ENCODE peak calls at places on chromosomes 5 and 9, in four cellular contexts. O is hepatocyte, V is brain microvascular endothelial cell, P is fibroblast of lung. Y is an unnamed sample.

GRCh38 chr9:129724456-129725190 is 28.2 kb downstream of the PTGES start:
- DNase-seq in O (no peak), P (no peak), V (no peak), Y (no peak)

GRCh38 chr5:124880903-124881302 is 134.5 kb upstream of the ZNF608 start:
- DNase-seq in O (no peak), P (no peak), V (no peak), Y (no peak)

GRCh38 chr9:133738039-133738805 is at the start of gene SARDH:
- DNase-seq in P (peak; percentile 48), O (peak; percentile 75), V (peak; percentile 31), Y (peak; percentile 29)

GRCh38 chr5:2916076-2916682 is 164.7 kb upstream of the IRX2 start:
- DNase-seq in P (no peak), O (no peak), V (no peak), Y (no peak)

GRCh38 chr5:59099270-59099994 is 516.6 kb downstream of the RAB3C start:
- DNase-seq in V (peak; percentile 91), P (peak; percentile 84), O (peak; percentile 43), Y (peak; percentile 49)

GRCh38 chr5:61768692-61769281 is 436.7 kb downstream of the ZSWIM6 start:
- DNase-seq in V (peak; percentile 2), O (peak; percentile 69), P (no peak), Y (peak; percentile 63)

GRCh38 chr5:110105692-110106091 is 416.0 kb downstream of the MAN2A1 start:
- DNase-seq in V (no peak), O (peak; percentile 20), P (peak; percentile 68), Y (no peak)

GRCh38 chr5:158200624-158201023 is 341.7 kb upstream of the CLINT1 start:
- DNase-seq in P (no peak), O (no peak), V (no peak), Y (no peak)

GRCh38 chr5:109550077-109550476 is 139.7 kb upstream of the MAN2A1 start:
- DNase-seq in V (no peak), P (no peak), O (no peak), Y (no peak)

GRCh38 chr5:140561753-140562523 is 2.5 kb downstream of the APBB3 start:
- DNase-seq in O (no peak), V (no peak), P (no peak), Y (no peak)

GRCh38 chr5:109016300-109016699 is 268.6 kb downstream of the FER start:
- DNase-seq in O (no peak), P (peak; percentile 42), V (no peak), Y (peak; percentile 37)

GRCh38 chr5:125286266-125286665 is 539.8 kb upstream of the ZNF608 start:
- DNase-seq in V (no peak), O (no peak), P (no peak), Y (no peak)

GRCh38 chr5:67815455-67816391 is 399.8 kb upstream of the PIK3R1 start:
- DNase-seq in O (peak; percentile 10), P (peak; percentile 63), V (no peak), Y (no peak)

GRCh38 chr5:134053840-134054338 is 49.1 kb upstream of the VDAC1 start:
- DNase-seq in V (no peak), O (no peak), P (no peak), Y (no peak)

GRCh38 chr5:150945501-150945900 is 40.7 kb upstream of the ZNF300 start:
- DNase-seq in O (no peak), V (no peak), P (peak; percentile 21), Y (no peak)

GRCh38 chr9:34127035-34127948 is 794 bp upstream of the DCAF12 start:
- DNase-seq in P (no peak), V (no peak), O (no peak), Y (peak; percentile 12)

GRCh38 chr9:96646081-96646991 is 8.8 kb downstream of the PRXL2C start:
- DNase-seq in O (no peak), V (peak; percentile 14), P (peak; percentile 89), Y (no peak)

GRCh38 chr9:23824241-23825142 is 1.5 kb downstream of the ELAVL2 start:
- DNase-seq in P (no peak), O (peak; percentile 67), V (no peak), Y (no peak)

GRCh38 chr5:146548781-146549449 is 32.9 kb upstream of the GPR151 start:
- DNase-seq in P (no peak), V (no peak), O (no peak), Y (no peak)

GRCh38 chr5:124087752-124088151 is 575.8 kb downstream of the CSNK1G3 start:
- DNase-seq in V (no peak), O (no peak), P (no peak), Y (no peak)

GRCh38 chr9:135504262-135505229 is 4.1 kb downstream of the MRPS2 start:
- DNase-seq in V (peak; percentile 57), O (peak; percentile 79), P (peak; percentile 60), Y (peak; percentile 66)

GRCh38 chr9:124415852-124416484 is 726 bp upstream of the PSMB7 start:
- DNase-seq in O (no peak), P (no peak), V (no peak), Y (no peak)
- H3K4me3 ChIP-seq in O (no peak overlapping the region), P (peak overlapping the region; percentile 95), V (peak overlapping the region; percentile 100), Y (peak overlapping the region; percentile 96)

DNA sequence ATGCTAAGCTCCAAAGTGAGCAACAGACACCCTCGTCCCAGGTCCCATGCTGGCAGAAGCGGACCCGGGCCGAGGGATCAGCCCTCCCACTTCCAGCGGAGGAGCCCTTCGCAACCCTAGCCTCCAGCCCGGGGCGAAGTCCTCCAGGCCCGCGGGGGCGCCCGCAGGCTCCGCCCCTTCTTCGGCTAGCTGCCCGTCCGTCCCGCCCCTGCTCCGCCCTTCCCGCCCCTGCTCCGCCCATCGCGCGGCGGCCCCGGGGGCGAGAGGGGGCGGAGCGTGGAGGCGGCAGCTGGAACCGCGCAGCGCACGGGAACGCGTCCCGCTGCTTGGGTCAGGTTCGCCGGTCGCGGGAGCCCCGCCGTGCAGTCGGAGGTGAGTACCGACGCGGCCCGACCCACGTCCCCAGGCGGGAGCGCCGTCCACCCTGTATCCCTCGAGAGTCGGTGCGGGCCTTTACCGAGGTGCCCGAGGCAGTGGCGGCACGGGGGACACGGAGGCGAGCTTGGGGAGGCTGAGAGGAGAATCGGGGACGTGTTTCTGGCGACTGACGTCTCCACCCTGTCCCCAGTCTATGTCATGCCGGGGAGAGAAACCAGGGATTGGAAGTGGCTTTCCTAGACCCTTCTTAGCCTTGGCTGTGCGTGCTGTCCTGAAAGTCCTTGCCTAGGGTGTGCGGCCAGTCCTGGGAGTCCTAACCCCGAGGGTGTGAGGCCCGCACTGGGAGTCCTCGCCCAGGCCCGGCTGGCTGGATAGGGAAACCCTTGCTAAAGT is at the start of gene ACO1:
- DNase-seq in V (peak; percentile 62), O (peak; percentile 96), P (peak; percentile 83), Y (peak; percentile 84)
- TF ChIP-seq CTCF in V (no peak), O (no peak), P (no peak), Y (no peak)

DNA sequence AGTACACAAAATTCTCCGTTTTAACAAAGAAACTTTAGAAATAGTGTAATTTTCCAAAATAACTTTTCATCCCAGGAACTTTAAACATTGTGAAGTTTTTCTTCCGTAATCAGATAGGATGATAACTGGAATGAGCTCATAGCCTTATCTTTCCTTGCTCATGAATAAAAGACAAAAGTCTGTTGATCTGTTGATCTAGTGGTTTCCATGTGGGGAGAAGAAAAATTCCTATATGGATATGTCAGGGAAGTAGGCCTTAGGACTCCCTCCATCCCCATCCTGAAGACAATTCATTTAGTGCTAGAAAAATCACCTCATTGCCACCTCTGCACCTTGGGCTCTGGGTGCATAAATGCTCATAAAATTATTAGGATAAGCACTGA is 266.6 kb downstream of the SMARCA2 start:
- DNase-seq in V (peak; percentile 53), O (no peak), P (no peak), Y (no peak)
- H3K4me3 ChIP-seq in V (no peak overlapping the region), O (no peak overlapping the region), P (no peak overlapping the region), Y (no peak overlapping the region)

GRCh38 chr9:89428901-89429890 is 68.7 kb downstream of the SEMA4D start:
- DNase-seq in V (no peak), P (no peak), O (no peak), Y (peak; percentile 86)
- TF ChIP-seq CTCF in V (peak; percentile 52), P (no peak), O (peak; percentile 23), Y (peak; percentile 76)

DNA sequence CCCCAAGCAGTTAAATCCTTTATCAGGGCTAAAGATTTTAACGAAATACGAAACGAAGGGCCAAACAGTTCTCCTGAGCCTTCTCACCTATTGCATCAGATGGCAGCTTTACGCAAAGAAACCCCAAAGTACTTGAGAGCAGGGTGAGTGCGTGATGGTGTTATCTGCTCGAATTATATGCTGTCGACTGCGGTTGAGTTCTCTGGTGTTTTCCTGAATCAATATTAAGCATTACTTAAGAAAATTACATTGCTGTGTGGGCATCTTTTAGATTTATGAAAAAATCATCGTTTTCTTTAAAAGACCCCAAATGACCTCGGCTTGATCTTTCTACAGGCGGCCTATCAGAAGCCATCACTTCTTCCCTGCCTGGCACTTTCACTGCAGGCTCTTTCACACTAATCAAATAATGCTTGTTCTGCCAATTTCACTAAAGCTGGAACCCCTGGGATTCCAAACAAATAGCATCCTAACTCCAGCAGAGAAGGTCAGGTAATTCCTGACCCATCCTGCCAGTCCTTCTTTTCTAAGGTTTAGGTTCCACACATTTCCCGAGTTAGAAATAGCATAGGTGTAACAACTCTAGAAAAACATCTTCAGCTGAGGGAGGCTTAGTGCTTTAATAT is 1.7 kb downstream of the UBE2QL1 start:
- DNase-seq in P (no peak), O (no peak), V (no peak), Y (no peak)
- H3K4me3 ChIP-seq in P (no peak overlapping the region), O (no peak overlapping the region), V (no peak overlapping the region), Y (no peak overlapping the region)

GRCh38 chr9:6590329-6590728 is 55.2 kb downstream of the GLDC start:
- DNase-seq in O (no peak), V (no peak), P (no peak), Y (no peak)

GRCh38 chr9:6590772-6591384 is 54.7 kb downstream of the GLDC start:
- DNase-seq in O (peak; percentile 36), V (no peak), P (no peak), Y (no peak)

GRCh38 chr9:6581266-6581665 is 64.3 kb downstream of the GLDC start:
- DNase-seq in O (no peak), V (no peak), P (no peak), Y (no peak)

DNA sequence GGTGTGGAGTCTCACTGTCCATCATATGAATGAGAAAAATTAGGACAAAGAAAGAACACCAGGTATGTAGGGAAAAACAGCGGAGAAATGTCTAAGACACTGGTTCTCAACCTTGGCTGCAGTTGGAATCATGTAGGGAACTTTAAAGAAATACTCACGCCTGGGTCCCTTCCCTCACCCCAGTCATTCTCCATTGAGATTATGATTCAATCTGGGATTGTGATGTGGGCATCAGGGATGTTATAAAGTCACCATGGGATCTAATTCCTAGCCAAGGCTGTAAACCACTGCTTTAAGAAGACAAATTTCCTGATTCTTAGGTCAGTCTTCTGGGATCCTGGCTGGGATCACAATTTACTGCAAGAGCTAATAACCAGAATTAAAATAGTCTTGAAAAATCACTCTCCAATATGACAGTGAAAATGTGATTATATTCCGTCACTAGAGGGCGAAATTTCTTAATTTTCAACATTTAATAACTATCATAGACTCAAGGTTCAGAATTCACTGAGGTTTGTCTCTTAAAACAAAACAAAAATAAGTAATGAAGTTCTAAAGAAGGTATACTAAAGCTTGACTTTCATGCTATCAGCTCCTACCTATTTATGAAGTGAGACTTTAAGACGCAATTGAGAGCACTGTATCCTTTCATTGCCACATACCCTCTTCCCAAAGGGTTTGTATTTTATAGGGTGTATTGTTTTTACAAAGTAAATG is 60.5 kb downstream of the GLDC start:
- DNase-seq in V (no peak), P (peak; percentile 64), O (peak; percentile 49), Y (peak; percentile 65)
- TF ChIP-seq CTCF in V (peak; percentile 16), P (peak; percentile 37), O (peak; percentile 58), Y (peak; percentile 33)